ENCODE peak calls at places on chromosome 5, in ten cellular contexts. G is endodermal cell, Y is epithelial cell of esophagus, T is GM12865, K is endothelial cell, R is GM12864, V is prostate gland, I is IMR-90, L is H1, Q is B cell. S is an unnamed sample.

GRCh38 chr5:58188287-58188651 is 271.6 kb downstream of the PLK2 start:
- DNase-seq in G (no peak), Y (peak; percentile 86), T (no peak), K (no peak), R (no peak), V (no peak), I (peak; percentile 70), L (no peak), Q (no peak), S (no peak)

GRCh38 chr5:33153891-33154290 is 286.9 kb upstream of the TARS1 start:
- DNase-seq in G (no peak), Y (peak; percentile 47), T (no peak), K (no peak), R (no peak), V (no peak), I (peak; percentile 37), L (no peak), Q (no peak), S (no peak)

GRCh38 chr5:61311836-61312808 is 19.9 kb upstream of the ZSWIM6 start:
- DNase-seq in G (peak; percentile 20), Y (peak; percentile 89), T (no peak), K (no peak), R (no peak), V (no peak), I (peak; percentile 91), L (no peak), Q (no peak), S (no peak)

GRCh38 chr5:54944364-54944763 is 41.0 kb downstream of the ESM1 start:
- DNase-seq in G (no peak), Y (peak; percentile 62), T (peak; percentile 29), K (peak; percentile 18), R (no peak), V (peak; percentile 26), I (peak; percentile 58), L (no peak), Q (no peak), S (peak; percentile 32)

GRCh38 chr5:115024922-115025321 is 144.8 kb downstream of the TRIM36 start:
- DNase-seq in G (no peak), Y (no peak), T (no peak), K (no peak), R (no peak), V (no peak), I (no peak), L (no peak), Q (no peak), S (no peak)

GRCh38 chr5:33146916-33147315 is 293.8 kb upstream of the TARS1 start:
- DNase-seq in G (no peak), Y (peak; percentile 88), T (no peak), K (no peak), R (no peak), V (no peak), I (peak; percentile 67), L (no peak), Q (no peak), S (no peak)

GRCh38 chr5:32279786-32280185 is 33.0 kb downstream of the MTMR12 start:
- DNase-seq in G (no peak), Y (no peak), T (no peak), K (no peak), R (no peak), V (no peak), I (no peak), L (no peak), Q (no peak), S (no peak)

GRCh38 chr5:41368158-41368557 is 142.2 kb downstream of the PLCXD3 start:
- DNase-seq in G (no peak), Y (no peak), T (no peak), K (no peak), R (no peak), V (no peak), I (peak; percentile 16), L (no peak), Q (no peak), S (no peak)

GRCh38 chr5:82526540-82526939 is 248.4 kb upstream of the RPS23 start:
- DNase-seq in G (no peak), Y (no peak), T (peak; percentile 0), K (no peak), R (no peak), V (no peak), I (no peak), L (no peak), Q (no peak), S (no peak)

DNA sequence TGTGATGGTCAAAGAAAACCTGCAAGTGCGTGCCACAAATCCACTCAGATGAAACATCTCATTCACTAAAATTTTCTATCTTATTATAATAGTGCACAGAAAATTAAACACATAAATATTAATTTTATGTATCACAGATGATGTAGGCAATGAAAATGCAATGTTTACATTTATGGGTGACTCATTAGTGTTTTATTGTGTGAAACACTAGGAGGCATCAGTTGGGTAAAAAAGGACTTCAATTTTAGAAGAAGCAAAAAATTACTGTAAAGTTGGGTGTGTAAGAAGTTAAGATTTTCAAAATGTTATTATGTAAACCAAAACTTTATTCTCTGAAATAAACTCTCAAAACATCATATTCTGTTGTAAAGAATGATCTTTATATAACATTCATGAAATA is 4.0 kb downstream of the MEF2C start:
- DNase-seq in G (no peak), Y (peak; percentile 47), T (no peak), K (no peak), R (no peak), V (no peak), I (peak; percentile 63), L (no peak), Q (no peak), S (no peak)
- TF ChIP-seq CTCF in G (no peak), Y (peak; percentile 19), T (peak; percentile 7), K (no peak), R (no peak), V (no peak), I (peak; percentile 35), L (no peak), Q (no peak), S (peak; percentile 39)

DNA sequence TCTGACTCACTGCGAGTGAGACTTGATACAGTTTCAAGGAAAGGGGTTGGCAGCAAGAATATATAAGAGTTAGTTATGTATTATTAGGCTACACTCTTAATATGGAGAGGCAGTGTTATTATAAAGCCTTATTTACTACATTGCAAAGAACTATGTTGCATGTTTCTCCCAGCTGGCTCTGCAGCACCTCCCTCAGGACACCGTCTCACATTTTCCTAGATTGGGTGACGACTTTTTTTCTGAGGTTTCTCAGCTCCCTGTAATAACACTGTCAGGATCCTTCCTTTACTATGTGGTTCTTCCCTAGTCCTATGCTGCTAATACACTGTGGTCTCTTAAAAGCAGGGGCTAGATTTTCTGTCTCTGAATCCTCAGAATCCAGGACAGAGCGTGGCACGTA is 153.7 kb downstream of the INSYN2B start:
- DNase-seq in G (peak; percentile 64), Y (peak; percentile 24), T (no peak), K (no peak), R (no peak), V (no peak), I (no peak), L (no peak), Q (no peak), S (no peak)
- TF ChIP-seq CTCF in G (peak; percentile 72), Y (peak; percentile 22), T (no peak), K (no peak), R (no peak), V (no peak), I (no peak), L (peak; percentile 49), Q (no peak), S (peak; percentile 20)

DNA sequence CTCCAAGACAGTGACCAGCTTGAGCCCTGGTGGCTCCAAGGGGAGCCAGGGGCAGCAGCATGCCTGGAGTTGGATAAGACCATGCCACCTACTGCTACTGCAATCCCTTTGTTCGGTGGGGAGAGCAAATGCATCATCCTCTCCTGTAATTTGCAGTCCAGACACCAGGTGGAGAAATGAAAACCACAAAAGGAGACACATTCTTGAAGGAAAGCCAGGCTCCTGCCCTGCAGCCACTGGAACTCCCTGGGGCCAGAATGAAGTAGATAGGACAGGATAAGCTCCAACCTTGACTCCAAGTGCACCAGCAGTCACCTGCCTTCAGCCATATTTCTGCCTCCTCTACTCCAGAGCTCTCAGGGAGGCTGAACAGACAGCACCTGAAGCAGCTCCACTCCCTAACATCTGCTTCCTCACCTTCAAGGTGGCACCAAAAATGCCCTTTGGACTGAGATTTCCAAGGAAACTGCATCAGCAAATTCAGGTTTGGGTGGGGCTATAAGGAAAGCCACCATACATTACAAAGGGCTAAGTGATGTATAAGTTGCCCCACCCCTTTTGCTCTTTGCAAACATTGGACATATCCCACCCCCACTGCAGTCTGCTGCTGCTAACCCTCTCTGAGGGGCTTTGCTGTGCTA is 65.0 kb upstream of the IQGAP2 start:
- DNase-seq in G (peak; percentile 94), Y (peak; percentile 78), T (peak; percentile 48), K (peak; percentile 69), R (no peak), V (peak; percentile 70), I (peak; percentile 47), L (peak; percentile 74), Q (no peak), S (peak; percentile 63)
- TF ChIP-seq CTCF in G (peak; percentile 82), Y (peak; percentile 73), T (peak; percentile 38), K (peak; percentile 61), R (peak; percentile 58), V (peak; percentile 73), I (peak; percentile 43), L (peak; percentile 55), Q (peak; percentile 23), S (peak; percentile 57)

GRCh38 chr5:40041452-40041851 is 616.7 kb upstream of the DAB2 start:
- DNase-seq in G (no peak), Y (peak; percentile 70), T (no peak), K (no peak), R (no peak), V (no peak), I (no peak), L (no peak), Q (no peak), S (no peak)
- TF ChIP-seq CTCF in G (no peak), Y (no peak), T (no peak), K (no peak), R (no peak), V (no peak), I (no peak), L (no peak), Q (no peak), S (no peak)